ENCODE peak calls at places on chromosomes 16 and 17, in six cellular contexts. S is Daoy, D is lower leg skin, W is astrocyte, V is activated T-cell treated with anti-CD3 and anti-CD28 coated beads for 24 hours, X is HCEC 1CT. P is an unnamed sample.

GRCh38 chr16:77647726-77648125 is 74.6 kb upstream of the NUDT7 start:
- DNase-seq in S (no peak), D (no peak), W (peak; percentile 53), V (no peak), X (no peak), P (no peak)

GRCh38 chr16:17359778-17360177 is 111.0 kb downstream of the XYLT1 start:
- DNase-seq in S (peak; percentile 76), D (no peak), W (peak; percentile 71), V (peak; percentile 49), X (peak; percentile 38), P (peak; percentile 30)

GRCh38 chr17:55299162-55299838 is 34.5 kb downstream of the HLF start:
- DNase-seq in S (no peak), D (no peak), W (no peak), V (no peak), X (no peak), P (no peak)

GRCh38 chr16:85988723-85989313 is 89.9 kb downstream of the IRF8 start:
- DNase-seq in S (no peak), D (no peak), W (no peak), V (peak; percentile 45), X (no peak), P (no peak)

GRCh38 chr17:78583091-78583490 is 5.9 kb upstream of the DNAH17 start:
- DNase-seq in S (no peak), D (no peak), W (no peak), V (no peak), X (no peak), P (no peak)

GRCh38 chr17:74924250-74924948 is at the start of gene OTOP2:
- DNase-seq in S (no peak), D (no peak), W (no peak), V (no peak), X (no peak), P (no peak)

GRCh38 chr17:8742274-8742673 is 2.4 kb downstream of the CCDC42 start:
- DNase-seq in S (no peak), D (no peak), W (no peak), V (no peak), X (no peak), P (no peak)

GRCh38 chr17:36544049-36544319 is 735 bp upstream of the GGNBP2 start:
- DNase-seq in S (peak; percentile 26), D (no peak), W (peak; percentile 47), V (no peak), X (peak; percentile 57), P (no peak)

GRCh38 chr17:77281904-77282367 is 141.2 kb downstream of the SEC14L1 start:
- DNase-seq in S (peak; percentile 45), D (peak; percentile 19), W (no peak), V (no peak), X (no peak), P (no peak)

GRCh38 chr16:70653809-70654771 is 7.7 kb downstream of the IL34 start:
- DNase-seq in S (peak; percentile 76), D (peak; percentile 88), W (peak; percentile 52), V (peak; percentile 77), X (peak; percentile 66), P (peak; percentile 44)